ENCODE peak calls at places on chromosomes 16 and 17, in eight cellular contexts. U, Q, B, V, S, L, P and K are unnamed samples.

GRCh38 chr16:88638323-88639230 is at the start of gene IL17C:
- DNase-seq in U (no peak), Q (no peak), B (no peak), V (peak; percentile 79), S (no peak), L (no peak), P (peak; percentile 63), K (peak; percentile 53)

GRCh38 chr17:12632785-12633184 is 32.9 kb upstream of the MYOCD start:
- DNase-seq in U (no peak), Q (no peak), B (no peak), V (no peak), S (no peak), L (no peak), P (no peak), K (no peak)

GRCh38 chr16:70588565-70588964 is 57.8 kb upstream of the IL34 start:
- DNase-seq in U (no peak), Q (no peak), B (no peak), V (no peak), S (peak; percentile 38), L (no peak), P (no peak), K (no peak)

GRCh38 chr17:38444151-38444550 is 15.9 kb downstream of the ARHGAP23 start:
- DNase-seq in U (peak; percentile 77), Q (peak; percentile 64), B (no peak), V (peak; percentile 47), S (peak; percentile 51), L (peak; percentile 69), P (peak; percentile 94), K (peak; percentile 68)

GRCh38 chr17:49557204-49558024 is 18.3 kb upstream of the NXPH3 start:
- DNase-seq in U (no peak), Q (no peak), B (no peak), V (no peak), S (peak; percentile 31), L (no peak), P (peak; percentile 87), K (no peak)

GRCh38 chr17:77407321-77408277 is 266.8 kb downstream of the SEC14L1 start:
- DNase-seq in U (no peak), Q (no peak), B (no peak), V (no peak), S (no peak), L (no peak), P (no peak), K (no peak)

GRCh38 chr16:75928295-75928694 is 202.0 kb upstream of the CPHXL start:
- DNase-seq in U (no peak), Q (no peak), B (no peak), V (no peak), S (peak; percentile 50), L (no peak), P (no peak), K (no peak)

GRCh38 chr16:85981826-85982562 is 83.0 kb downstream of the IRF8 start:
- DNase-seq in U (no peak), Q (no peak), B (no peak), V (no peak), S (no peak), L (no peak), P (no peak), K (no peak)

GRCh38 chr17:2697611-2698162 is 13.9 kb downstream of the CLUH start:
- DNase-seq in U (no peak), Q (no peak), B (no peak), V (no peak), S (no peak), L (no peak), P (peak; percentile 57), K (no peak)

GRCh38 chr16:14244344-14245010 is 173.4 kb downstream of the MRTFB start:
- DNase-seq in U (no peak), Q (no peak), B (no peak), V (no peak), S (peak; percentile 25), L (no peak), P (no peak), K (no peak)

GRCh38 chr16:23587726-23588125 is 8.4 kb downstream of the NDUFAB1 start:
- DNase-seq in U (no peak), Q (no peak), B (no peak), V (no peak), S (peak; percentile 97), L (no peak), P (no peak), K (no peak)

GRCh38 chr16:4081577-4082021 is 34.6 kb downstream of the ADCY9 start:
- DNase-seq in U (no peak), Q (no peak), B (no peak), V (no peak), S (peak; percentile 25), L (no peak), P (peak; percentile 45), K (no peak)

GRCh38 chr16:56965149-56965938 is 3.6 kb downstream of the CETP start:
- DNase-seq in U (no peak), Q (no peak), B (no peak), V (peak; percentile 17), S (no peak), L (no peak), P (no peak), K (no peak)

GRCh38 chr16:15032547-15033308 is 23.1 kb downstream of the NTAN1 start:
- DNase-seq in U (no peak), Q (no peak), B (no peak), V (no peak), S (peak; percentile 48), L (no peak), P (peak; percentile 13), K (no peak)

GRCh38 chr17:77802811-77803220 is 155.7 kb upstream of the TNRC6C start:
- DNase-seq in U (no peak), Q (no peak), B (no peak), V (no peak), S (peak; percentile 42), L (no peak), P (peak; percentile 87), K (no peak)

GRCh38 chr17:77613181-77613580 is 345.3 kb upstream of the TNRC6C start:
- DNase-seq in U (peak; percentile 33), Q (no peak), B (no peak), V (no peak), S (peak; percentile 6), L (no peak), P (peak; percentile 43), K (no peak)

GRCh38 chr17:33562792-33563191 is 269.7 kb upstream of the ASIC2 start:
- DNase-seq in U (no peak), Q (no peak), B (no peak), V (no peak), S (no peak), L (no peak), P (peak; percentile 73), K (no peak)

GRCh38 chr16:71645450-71645849 is 19.5 kb downstream of the MARVELD3 start:
- DNase-seq in U (no peak), Q (no peak), B (no peak), V (no peak), S (peak; percentile 30), L (no peak), P (peak; percentile 73), K (peak; percentile 42)
- TF ChIP-seq CTCF in U (no peak), Q (no peak), B (no peak), V (peak; percentile 31), S (peak; percentile 46), L (peak; percentile 25), P (peak; percentile 73), K (peak; percentile 21)

DNA sequence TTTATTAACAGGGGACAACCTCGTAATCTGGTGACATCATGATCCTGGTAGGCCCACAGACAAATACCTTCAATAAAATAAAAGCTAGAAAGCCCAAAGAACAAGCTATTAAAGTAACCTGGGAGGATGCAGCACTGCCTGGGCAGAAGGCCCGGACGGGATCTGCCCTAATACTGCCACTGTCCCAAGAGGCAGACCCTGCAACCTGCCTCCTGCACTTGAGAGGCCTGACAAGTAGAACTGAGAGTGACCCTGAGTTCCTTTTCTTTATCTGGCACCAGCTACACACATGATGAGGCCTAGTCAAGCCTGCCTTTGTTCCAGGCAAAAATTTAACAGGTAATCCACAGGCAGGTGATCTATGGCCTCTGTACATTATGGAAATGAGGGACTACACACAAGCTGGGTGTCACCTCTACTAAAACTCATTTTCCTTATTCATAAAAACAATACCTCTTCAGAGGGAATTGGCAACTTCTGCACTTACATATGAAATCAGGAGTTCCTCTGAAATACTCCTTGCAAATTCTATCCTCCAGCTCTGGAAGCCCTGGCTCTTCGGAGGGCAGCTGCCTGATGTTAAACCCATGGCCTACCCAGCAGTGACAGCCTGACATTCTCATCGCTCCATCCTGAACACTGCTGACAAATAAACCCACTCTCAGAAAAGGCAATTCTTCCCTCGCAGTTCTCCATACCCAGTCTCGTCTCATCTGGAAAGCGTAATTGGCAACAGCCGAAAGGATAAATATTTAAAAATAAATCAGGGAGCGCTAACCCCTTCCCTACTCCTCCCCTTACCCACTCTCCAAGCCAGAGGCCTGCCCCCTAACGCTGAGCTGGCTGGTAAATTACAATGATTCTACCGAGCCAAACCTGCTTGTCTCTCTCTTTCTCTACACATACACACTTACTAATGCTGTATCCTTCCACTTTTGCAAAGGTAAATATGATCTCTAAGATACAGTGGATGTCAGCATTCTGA is 2.5 kb upstream of the ZFHX3 start:
- DNase-seq in U (no peak), Q (no peak), B (no peak), V (no peak), S (no peak), L (no peak), P (no peak), K (no peak)
- H3K27ac ChIP-seq in U (peak overlapping the region; percentile 98), Q (peak overlapping the region; percentile 57), B (no peak overlapping the region), V (peak overlapping the region; percentile 52), S (peak overlapping the region; percentile 95), L (peak overlapping the region; percentile 97), P (peak overlapping the region; percentile 22), K (peak overlapping the region; percentile 61)

GRCh38 chr17:32486701-32487459 is at the start of gene CDK5R1:
- DNase-seq in U (peak; percentile 73), Q (peak; percentile 63), B (no peak), V (peak; percentile 62), S (peak; percentile 61), L (peak; percentile 48), P (peak; percentile 94), K (peak; percentile 59)

GRCh38 chr17:32484628-32485027 is 2.2 kb upstream of the CDK5R1 start:
- DNase-seq in U (no peak), Q (no peak), B (no peak), V (no peak), S (no peak), L (no peak), P (no peak), K (no peak)

GRCh38 chr17:32487460-32488176 is 825 bp downstream of the CDK5R1 start:
- DNase-seq in U (no peak), Q (no peak), B (no peak), V (no peak), S (peak; percentile 16), L (no peak), P (peak; percentile 80), K (no peak)

GRCh38 chr17:32485261-32485955 is 1.4 kb upstream of the CDK5R1 start:
- DNase-seq in U (no peak), Q (no peak), B (no peak), V (no peak), S (no peak), L (no peak), P (no peak), K (no peak)

GRCh38 chr17:32486091-32486700 is 597 bp upstream of the CDK5R1 start:
- DNase-seq in U (peak; percentile 81), Q (peak; percentile 43), B (no peak), V (peak; percentile 70), S (peak; percentile 59), L (peak; percentile 62), P (peak; percentile 93), K (peak; percentile 75)
- TF ChIP-seq CTCF in U (no peak), Q (no peak), B (no peak), V (no peak), S (no peak), L (no peak), P (no peak), K (no peak)

DNA sequence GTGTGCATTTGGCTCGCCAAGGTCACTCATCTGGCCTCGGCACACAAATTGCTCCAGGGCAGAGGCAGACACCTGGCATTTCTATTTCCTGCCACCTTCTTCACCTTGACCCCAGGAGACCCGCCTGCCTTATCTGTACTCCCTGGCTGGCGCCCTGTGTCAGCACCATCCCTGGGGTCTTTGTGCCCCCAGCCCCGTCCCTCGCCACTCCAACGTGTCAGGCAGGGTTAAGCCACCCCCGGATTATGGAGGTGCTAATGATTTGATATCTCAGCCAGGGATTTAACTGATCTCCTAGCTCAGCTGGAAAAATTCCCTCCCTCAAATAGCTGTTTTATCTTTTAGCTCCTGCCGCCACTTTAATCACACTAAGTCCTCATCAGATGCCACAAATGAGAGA is 26.4 kb upstream of the WFDC1 start:
- DNase-seq in U (no peak), Q (no peak), B (no peak), V (no peak), S (no peak), L (no peak), P (no peak), K (no peak)
- H3K27ac ChIP-seq in U (no peak overlapping the region), Q (no peak overlapping the region), B (no peak overlapping the region), V (no peak overlapping the region), S (no peak overlapping the region), L (no peak overlapping the region), P (no peak overlapping the region), K (no peak overlapping the region)